ENCODE peak calls at places on chromosomes 16 and 17, in ten cellular contexts. One of them, this sample, is unnamed.

GRCh38 chr17:80621335-80622169 is 76.9 kb downstream of the RPTOR start:
- DNase-seq in BJ: no peak
- DNase-seq in G401: no peak
- DNase-seq in AG09309: no peak
- DNase-seq in activated CD4-positive, alpha-beta T cell treated with anti-CD3 and anti-CD28 coated beads, Interleukin-2, amount 50 U/mL, for 48 hours: no peak
- DNase-seq in C1 segment of cervical spinal cord: no peak
- DNase-seq in EH: no peak
- DNase-seq in activated gamma-delta T cell treated with anti-CD3 and anti-CD28 coated beads, Interleukin-2, amount 50 U/mL, for 16 hours: no peak
- DNase-seq in AG04450: no peak
- DNase-seq in HFF-Myc: no peak
- DNase-seq in this sample: no peak

GRCh38 chr16:27742333-27742732 is 192.4 kb downstream of the KATNIP start:
- DNase-seq in BJ: no peak
- DNase-seq in G401: no peak
- DNase-seq in AG09309: no peak
- DNase-seq in activated CD4-positive, alpha-beta T cell treated with anti-CD3 and anti-CD28 coated beads, Interleukin-2, amount 50 U/mL, for 48 hours: no peak
- DNase-seq in C1 segment of cervical spinal cord: no peak
- DNase-seq in EH: no peak
- DNase-seq in activated gamma-delta T cell treated with anti-CD3 and anti-CD28 coated beads, Interleukin-2, amount 50 U/mL, for 16 hours: no peak
- DNase-seq in AG04450: no peak
- DNase-seq in HFF-Myc: no peak
- DNase-seq in this sample: no peak

GRCh38 chr16:89406277-89406888 is 84.0 kb downstream of the ANKRD11 start:
- DNase-seq in BJ: no peak
- DNase-seq in G401: no peak
- DNase-seq in AG09309: no peak
- DNase-seq in activated CD4-positive, alpha-beta T cell treated with anti-CD3 and anti-CD28 coated beads, Interleukin-2, amount 50 U/mL, for 48 hours: no peak
- DNase-seq in C1 segment of cervical spinal cord: no peak
- DNase-seq in EH: no peak
- DNase-seq in activated gamma-delta T cell treated with anti-CD3 and anti-CD28 coated beads, Interleukin-2, amount 50 U/mL, for 16 hours: no peak
- DNase-seq in AG04450: no peak
- DNase-seq in HFF-Myc: no peak
- DNase-seq in this sample: no peak

GRCh38 chr17:38557836-38558750 is 47.7 kb downstream of the SRCIN1 start:
- DNase-seq in BJ: peak
- DNase-seq in G401: peak
- DNase-seq in AG09309: peak
- DNase-seq in activated CD4-positive, alpha-beta T cell treated with anti-CD3 and anti-CD28 coated beads, Interleukin-2, amount 50 U/mL, for 48 hours: peak
- DNase-seq in C1 segment of cervical spinal cord: peak
- DNase-seq in EH: peak
- DNase-seq in activated gamma-delta T cell treated with anti-CD3 and anti-CD28 coated beads, Interleukin-2, amount 50 U/mL, for 16 hours: peak
- DNase-seq in AG04450: peak
- DNase-seq in HFF-Myc: peak
- DNase-seq in this sample: peak

GRCh38 chr16:58063377-58064076 is 38.0 kb downstream of the MMP15 start:
- DNase-seq in BJ: no peak
- DNase-seq in G401: no peak
- DNase-seq in AG09309: no peak
- DNase-seq in activated CD4-positive, alpha-beta T cell treated with anti-CD3 and anti-CD28 coated beads, Interleukin-2, amount 50 U/mL, for 48 hours: no peak
- DNase-seq in C1 segment of cervical spinal cord: no peak
- DNase-seq in EH: no peak
- DNase-seq in activated gamma-delta T cell treated with anti-CD3 and anti-CD28 coated beads, Interleukin-2, amount 50 U/mL, for 16 hours: no peak
- DNase-seq in AG04450: no peak
- DNase-seq in HFF-Myc: no peak
- DNase-seq in this sample: no peak

GRCh38 chr16:1784977-1785845 is 2.5 kb downstream of the NUBP2 start:
- DNase-seq in BJ: no peak
- DNase-seq in G401: no peak
- DNase-seq in AG09309: no peak
- DNase-seq in activated CD4-positive, alpha-beta T cell treated with anti-CD3 and anti-CD28 coated beads, Interleukin-2, amount 50 U/mL, for 48 hours: no peak
- DNase-seq in C1 segment of cervical spinal cord: no peak
- DNase-seq in EH: no peak
- DNase-seq in activated gamma-delta T cell treated with anti-CD3 and anti-CD28 coated beads, Interleukin-2, amount 50 U/mL, for 16 hours: no peak
- DNase-seq in AG04450: no peak
- DNase-seq in HFF-Myc: no peak
- DNase-seq in this sample: no peak

GRCh38 chr16:81836279-81837054 is 57.4 kb downstream of the PLCG2 start:
- DNase-seq in BJ: no peak
- DNase-seq in G401: no peak
- DNase-seq in AG09309: no peak
- DNase-seq in activated CD4-positive, alpha-beta T cell treated with anti-CD3 and anti-CD28 coated beads, Interleukin-2, amount 50 U/mL, for 48 hours: no peak
- DNase-seq in C1 segment of cervical spinal cord: no peak
- DNase-seq in EH: no peak
- DNase-seq in activated gamma-delta T cell treated with anti-CD3 and anti-CD28 coated beads, Interleukin-2, amount 50 U/mL, for 16 hours: no peak
- DNase-seq in AG04450: no peak
- DNase-seq in HFF-Myc: no peak
- DNase-seq in this sample: no peak

GRCh38 chr16:61653544-61653943 is 382.7 kb downstream of the CDH8 start:
- DNase-seq in BJ: no peak
- DNase-seq in G401: no peak
- DNase-seq in AG09309: no peak
- DNase-seq in activated CD4-positive, alpha-beta T cell treated with anti-CD3 and anti-CD28 coated beads, Interleukin-2, amount 50 U/mL, for 48 hours: no peak
- DNase-seq in C1 segment of cervical spinal cord: no peak
- DNase-seq in EH: no peak
- DNase-seq in activated gamma-delta T cell treated with anti-CD3 and anti-CD28 coated beads, Interleukin-2, amount 50 U/mL, for 16 hours: no peak
- DNase-seq in AG04450: no peak
- DNase-seq in HFF-Myc: no peak
- DNase-seq in this sample: no peak

This sample was measured in HFFc6.